ENCODE peak calls at places on chromosomes 3 and 15, in ten cellular contexts. One of them, this sample, is unnamed.

GRCh38 chr3:192409203-192409837 is 318.0 kb downstream of the FGF12 start:
- DNase-seq in GM23338: peak
- DNase-seq in LNCaP clone FGC: no peak
- DNase-seq in neural crest cell: peak
- DNase-seq in fibroblast of the aortic adventitia: no peak
- DNase-seq in pancreas: peak
- DNase-seq in choroid plexus epithelial cell: no peak
- DNase-seq in mammary epithelial cell: peak
- DNase-seq in MCF 10A: peak
- DNase-seq in mucosa of descending colon: no peak
- DNase-seq in this sample: no peak

GRCh38 chr3:32290619-32291018 is 52.1 kb downstream of the CMTM8 start:
- DNase-seq in choroid plexus epithelial cell: no peak
- DNase-seq in pancreas: no peak
- DNase-seq in mammary epithelial cell: no peak
- DNase-seq in GM23338: no peak
- DNase-seq in neural crest cell: no peak
- DNase-seq in LNCaP clone FGC: no peak
- DNase-seq in MCF 10A: no peak
- DNase-seq in mucosa of descending colon: no peak
- DNase-seq in fibroblast of the aortic adventitia: no peak
- DNase-seq in this sample: no peak

GRCh38 chr15:92803852-92804609 is 96.1 kb upstream of the CHD2 start:
- DNase-seq in mucosa of descending colon: peak
- DNase-seq in MCF 10A: peak
- DNase-seq in choroid plexus epithelial cell: peak
- DNase-seq in fibroblast of the aortic adventitia: peak
- DNase-seq in pancreas: peak
- DNase-seq in LNCaP clone FGC: no peak
- DNase-seq in GM23338: no peak
- DNase-seq in mammary epithelial cell: peak
- DNase-seq in neural crest cell: no peak
- DNase-seq in this sample: peak

GRCh38 chr15:73605759-73606423 is 27.3 kb downstream of the NPTN start:
- DNase-seq in LNCaP clone FGC: no peak
- DNase-seq in neural crest cell: no peak
- DNase-seq in mucosa of descending colon: no peak
- DNase-seq in mammary epithelial cell: no peak
- DNase-seq in pancreas: no peak
- DNase-seq in GM23338: peak
- DNase-seq in choroid plexus epithelial cell: no peak
- DNase-seq in fibroblast of the aortic adventitia: no peak
- DNase-seq in MCF 10A: no peak
- DNase-seq in this sample: no peak

GRCh38 chr3:141392416-141392815 is 24.1 kb downstream of the ZBTB38 start:
- DNase-seq in LNCaP clone FGC: no peak
- DNase-seq in pancreas: no peak
- DNase-seq in MCF 10A: no peak
- DNase-seq in GM23338: no peak
- DNase-seq in fibroblast of the aortic adventitia: no peak
- DNase-seq in neural crest cell: no peak
- DNase-seq in choroid plexus epithelial cell: no peak
- DNase-seq in mammary epithelial cell: no peak
- DNase-seq in mucosa of descending colon: no peak
- DNase-seq in this sample: no peak

GRCh38 chr3:44509985-44510360 is 32.5 kb upstream of the ZNF445 start:
- DNase-seq in LNCaP clone FGC: peak
- DNase-seq in GM23338: no peak
- DNase-seq in pancreas: no peak
- DNase-seq in neural crest cell: no peak
- DNase-seq in fibroblast of the aortic adventitia: peak
- DNase-seq in mammary epithelial cell: peak
- DNase-seq in choroid plexus epithelial cell: peak
- DNase-seq in mucosa of descending colon: no peak
- DNase-seq in MCF 10A: peak
- DNase-seq in this sample: no peak

GRCh38 chr3:112124901-112125607 is 8.0 kb downstream of the GCSAM start:
- DNase-seq in mucosa of descending colon: no peak
- DNase-seq in pancreas: no peak
- DNase-seq in MCF 10A: no peak
- DNase-seq in LNCaP clone FGC: no peak
- DNase-seq in fibroblast of the aortic adventitia: no peak
- DNase-seq in mammary epithelial cell: no peak
- DNase-seq in GM23338: no peak
- DNase-seq in choroid plexus epithelial cell: no peak
- DNase-seq in neural crest cell: no peak
- DNase-seq in this sample: no peak

GRCh38 chr15:44340410-44340809 is 51.9 kb downstream of the GOLM2 start:
- DNase-seq in neural crest cell: no peak
- DNase-seq in pancreas: no peak
- DNase-seq in fibroblast of the aortic adventitia: peak
- DNase-seq in mucosa of descending colon: no peak
- DNase-seq in MCF 10A: peak
- DNase-seq in GM23338: peak
- DNase-seq in mammary epithelial cell: peak
- DNase-seq in choroid plexus epithelial cell: peak
- DNase-seq in LNCaP clone FGC: no peak
- DNase-seq in this sample: no peak

GRCh38 chr15:71301958-71302621 is 186.8 kb downstream of the THSD4 start:
- DNase-seq in mammary epithelial cell: no peak
- DNase-seq in MCF 10A: no peak
- DNase-seq in neural crest cell: no peak
- DNase-seq in choroid plexus epithelial cell: no peak
- DNase-seq in mucosa of descending colon: no peak
- DNase-seq in fibroblast of the aortic adventitia: peak
- DNase-seq in GM23338: no peak
- DNase-seq in pancreas: no peak
- DNase-seq in LNCaP clone FGC: no peak
- DNase-seq in this sample: no peak

GRCh38 chr3:42118762-42119361 is 27.7 kb downstream of the TRAK1 start:
- DNase-seq in choroid plexus epithelial cell: peak
- DNase-seq in pancreas: no peak
- DNase-seq in fibroblast of the aortic adventitia: peak
- DNase-seq in neural crest cell: no peak
- DNase-seq in mucosa of descending colon: no peak
- DNase-seq in LNCaP clone FGC: no peak
- DNase-seq in GM23338: peak
- DNase-seq in mammary epithelial cell: peak
- DNase-seq in MCF 10A: peak
- DNase-seq in this sample: peak

GRCh38 chr3:154898916-154899315 is 181.2 kb upstream of the MME start:
- DNase-seq in pancreas: no peak
- DNase-seq in LNCaP clone FGC: peak
- DNase-seq in GM23338: no peak
- DNase-seq in MCF 10A: no peak
- DNase-seq in mucosa of descending colon: no peak
- DNase-seq in fibroblast of the aortic adventitia: no peak
- DNase-seq in neural crest cell: no peak
- DNase-seq in choroid plexus epithelial cell: no peak
- DNase-seq in mammary epithelial cell: no peak
- DNase-seq in this sample: no peak

GRCh38 chr15:44137750-44138149 is 57.3 kb downstream of the FRMD5 start:
- DNase-seq in fibroblast of the aortic adventitia: peak
- DNase-seq in neural crest cell: no peak
- DNase-seq in mucosa of descending colon: no peak
- DNase-seq in GM23338: no peak
- DNase-seq in pancreas: peak
- DNase-seq in LNCaP clone FGC: peak
- DNase-seq in mammary epithelial cell: peak
- DNase-seq in choroid plexus epithelial cell: no peak
- DNase-seq in MCF 10A: peak
- DNase-seq in this sample: no peak

GRCh38 chr3:129611812-129612349 is 5.4 kb upstream of the PLXND1 start:
- DNase-seq in fibroblast of the aortic adventitia: peak
- DNase-seq in pancreas: no peak
- DNase-seq in LNCaP clone FGC: no peak
- DNase-seq in GM23338: peak
- DNase-seq in MCF 10A: no peak
- DNase-seq in choroid plexus epithelial cell: peak
- DNase-seq in neural crest cell: no peak
- DNase-seq in mammary epithelial cell: no peak
- DNase-seq in mucosa of descending colon: no peak
- DNase-seq in this sample: no peak

GRCh38 chr3:38374221-38374620 is 27.6 kb downstream of the XYLB start:
- DNase-seq in mammary epithelial cell: no peak
- DNase-seq in MCF 10A: no peak
- DNase-seq in neural crest cell: no peak
- DNase-seq in mucosa of descending colon: no peak
- DNase-seq in pancreas: no peak
- DNase-seq in fibroblast of the aortic adventitia: no peak
- DNase-seq in choroid plexus epithelial cell: no peak
- DNase-seq in GM23338: no peak
- DNase-seq in LNCaP clone FGC: no peak
- DNase-seq in this sample: peak

GRCh38 chr15:32657198-32657886 is 15.8 kb downstream of the SCG5 start:
- DNase-seq in MCF 10A: peak
- DNase-seq in pancreas: peak
- DNase-seq in neural crest cell: no peak
- DNase-seq in LNCaP clone FGC: peak
- DNase-seq in mammary epithelial cell: peak
- DNase-seq in GM23338: no peak
- DNase-seq in fibroblast of the aortic adventitia: no peak
- DNase-seq in mucosa of descending colon: no peak
- DNase-seq in choroid plexus epithelial cell: peak
- DNase-seq in this sample: peak
- TF ChIP-seq CTCF in MCF 10A: peak
- TF ChIP-seq CTCF in pancreas: peak
- TF ChIP-seq CTCF in neural crest cell: no peak
- TF ChIP-seq CTCF in LNCaP clone FGC: peak
- TF ChIP-seq CTCF in mammary epithelial cell: peak
- TF ChIP-seq CTCF in GM23338: no peak
- TF ChIP-seq CTCF in fibroblast of the aortic adventitia: peak
- TF ChIP-seq CTCF in mucosa of descending colon: no peak
- TF ChIP-seq CTCF in choroid plexus epithelial cell: peak
- TF ChIP-seq CTCF in this sample: no peak

GRCh38 chr3:151117044-151117443 is 31.6 kb downstream of the MED12L start:
- DNase-seq in fibroblast of the aortic adventitia: no peak
- DNase-seq in choroid plexus epithelial cell: no peak
- DNase-seq in mucosa of descending colon: no peak
- DNase-seq in pancreas: no peak
- DNase-seq in GM23338: no peak
- DNase-seq in neural crest cell: no peak
- DNase-seq in MCF 10A: no peak
- DNase-seq in LNCaP clone FGC: no peak
- DNase-seq in mammary epithelial cell: no peak
- DNase-seq in this sample: no peak
- TF ChIP-seq CTCF in fibroblast of the aortic adventitia: no peak
- TF ChIP-seq CTCF in choroid plexus epithelial cell: peak
- TF ChIP-seq CTCF in mucosa of descending colon: no peak
- TF ChIP-seq CTCF in pancreas: no peak
- TF ChIP-seq CTCF in GM23338: peak
- TF ChIP-seq CTCF in neural crest cell: peak
- TF ChIP-seq CTCF in MCF 10A: no peak
- TF ChIP-seq CTCF in LNCaP clone FGC: peak
- TF ChIP-seq CTCF in mammary epithelial cell: no peak
- TF ChIP-seq CTCF in this sample: no peak

GRCh38 chr3:45660567-45660901 is 28.7 kb upstream of the SACM1L start:
- DNase-seq in neural crest cell: no peak
- DNase-seq in GM23338: no peak
- DNase-seq in MCF 10A: no peak
- DNase-seq in mammary epithelial cell: no peak
- DNase-seq in pancreas: no peak
- DNase-seq in mucosa of descending colon: no peak
- DNase-seq in choroid plexus epithelial cell: no peak
- DNase-seq in fibroblast of the aortic adventitia: no peak
- DNase-seq in LNCaP clone FGC: no peak
- DNase-seq in this sample: no peak

GRCh38 chr3:45666729-45667440 is 22.3 kb upstream of the SACM1L start:
- DNase-seq in fibroblast of the aortic adventitia: peak
- DNase-seq in neural crest cell: no peak
- DNase-seq in choroid plexus epithelial cell: peak
- DNase-seq in GM23338: no peak
- DNase-seq in pancreas: no peak
- DNase-seq in LNCaP clone FGC: no peak
- DNase-seq in mammary epithelial cell: peak
- DNase-seq in mucosa of descending colon: no peak
- DNase-seq in MCF 10A: no peak
- DNase-seq in this sample: no peak

GRCh38 chr3:45664558-45664957 is 24.6 kb upstream of the SACM1L start:
- DNase-seq in mammary epithelial cell: no peak
- DNase-seq in fibroblast of the aortic adventitia: no peak
- DNase-seq in LNCaP clone FGC: no peak
- DNase-seq in MCF 10A: no peak
- DNase-seq in GM23338: no peak
- DNase-seq in choroid plexus epithelial cell: no peak
- DNase-seq in mucosa of descending colon: no peak
- DNase-seq in pancreas: no peak
- DNase-seq in neural crest cell: no peak
- DNase-seq in this sample: peak

GRCh38 chr3:45667569-45667967 is 21.6 kb upstream of the SACM1L start:
- DNase-seq in fibroblast of the aortic adventitia: no peak
- DNase-seq in pancreas: no peak
- DNase-seq in mucosa of descending colon: no peak
- DNase-seq in mammary epithelial cell: no peak
- DNase-seq in MCF 10A: no peak
- DNase-seq in neural crest cell: no peak
- DNase-seq in choroid plexus epithelial cell: no peak
- DNase-seq in GM23338: no peak
- DNase-seq in LNCaP clone FGC: no peak
- DNase-seq in this sample: no peak

GRCh38 chr3:45665101-45665572 is 24.1 kb upstream of the SACM1L start:
- DNase-seq in fibroblast of the aortic adventitia: no peak
- DNase-seq in pancreas: peak
- DNase-seq in choroid plexus epithelial cell: peak
- DNase-seq in LNCaP clone FGC: peak
- DNase-seq in mammary epithelial cell: peak
- DNase-seq in neural crest cell: no peak
- DNase-seq in mucosa of descending colon: no peak
- DNase-seq in MCF 10A: peak
- DNase-seq in GM23338: peak
- DNase-seq in this sample: peak
- TF ChIP-seq CTCF in fibroblast of the aortic adventitia: peak
- TF ChIP-seq CTCF in pancreas: peak
- TF ChIP-seq CTCF in choroid plexus epithelial cell: peak
- TF ChIP-seq CTCF in LNCaP clone FGC: peak
- TF ChIP-seq CTCF in mammary epithelial cell: peak
- TF ChIP-seq CTCF in neural crest cell: peak
- TF ChIP-seq CTCF in mucosa of descending colon: peak
- TF ChIP-seq CTCF in MCF 10A: peak
- TF ChIP-seq CTCF in GM23338: peak
- TF ChIP-seq CTCF in this sample: peak

DNA sequence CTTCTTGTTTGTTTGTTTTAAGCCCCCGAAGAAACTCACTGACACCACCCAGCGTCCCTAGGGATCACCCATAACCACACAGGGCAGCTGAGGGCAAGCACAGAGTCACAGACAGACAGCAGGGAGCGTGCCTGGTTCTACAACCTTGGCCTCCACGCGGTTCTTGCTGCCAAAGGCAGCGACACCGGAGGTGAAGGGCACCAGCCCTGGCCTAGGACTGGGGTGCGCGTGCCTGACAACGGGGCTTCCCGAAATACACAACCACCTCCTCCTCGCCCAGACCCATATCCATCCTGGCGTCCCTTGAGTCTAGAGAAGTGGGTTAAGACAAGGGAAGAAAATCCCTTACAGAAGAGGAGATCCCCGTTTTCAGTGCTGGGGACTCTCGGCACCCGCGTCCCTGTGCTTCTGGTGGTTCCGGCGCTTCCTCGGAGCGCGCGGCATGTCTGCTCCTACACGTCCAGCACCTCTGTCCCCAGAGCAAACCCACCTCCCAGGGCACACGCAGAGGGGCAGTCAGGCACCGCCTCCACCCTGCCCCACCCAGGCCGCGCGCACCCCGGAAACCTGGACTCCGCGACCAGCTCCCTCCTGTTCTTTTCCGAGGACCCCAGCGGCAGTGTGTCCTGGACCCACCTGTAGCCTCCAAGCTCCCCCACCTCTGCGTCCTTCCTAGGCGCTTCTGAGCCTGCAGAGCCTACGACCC is 911 bp downstream of the RFTN1 start:
- DNase-seq in fibroblast of the aortic adventitia: peak
- DNase-seq in pancreas: peak
- DNase-seq in GM23338: peak
- DNase-seq in mammary epithelial cell: no peak
- DNase-seq in mucosa of descending colon: peak
- DNase-seq in MCF 10A: no peak
- DNase-seq in choroid plexus epithelial cell: no peak
- DNase-seq in neural crest cell: no peak
- DNase-seq in LNCaP clone FGC: no peak
- DNase-seq in this sample: peak
- TF ChIP-seq CTCF in fibroblast of the aortic adventitia: no peak
- TF ChIP-seq CTCF in pancreas: no peak
- TF ChIP-seq CTCF in GM23338: no peak
- TF ChIP-seq CTCF in mammary epithelial cell: no peak
- TF ChIP-seq CTCF in mucosa of descending colon: no peak
- TF ChIP-seq CTCF in MCF 10A: no peak
- TF ChIP-seq CTCF in choroid plexus epithelial cell: no peak
- TF ChIP-seq CTCF in neural crest cell: no peak
- TF ChIP-seq CTCF in LNCaP clone FGC: no peak
- TF ChIP-seq CTCF in this sample: no peak

This sample was measured in activated CD8-positive, alpha-beta T cell treated with anti-CD3 and anti-CD28 coated beads for 36 hours.